ENCODE peak calls at places on chromosomes 3 and 15, in ten cellular contexts. C, Q, K, V, W, N, H, T, U and S are unnamed samples.

GRCh38 chr3:152040319-152040718 is 166.9 kb downstream of the SUCNR1 start:
- DNase-seq in W (no peak), N (no peak), T (no peak), Q (no peak), C (no peak), U (no peak), K (no peak), H (no peak), V (no peak), S (no peak)

GRCh38 chr15:31349233-31350141 is 22.9 kb downstream of the KLF13 start:
- DNase-seq in T (no peak), H (no peak), W (no peak), U (no peak), N (no peak), K (no peak), C (no peak), Q (no peak), V (no peak), S (no peak)

GRCh38 chr3:106343841-106344240 is 475.0 kb upstream of the CBLB start:
- DNase-seq in U (no peak), W (no peak), C (no peak), Q (no peak), K (no peak), N (no peak), V (no peak), T (no peak), H (no peak), S (no peak)

GRCh38 chr3:46934067-46934466 is 42.5 kb downstream of the CCDC12 start:
- DNase-seq in T (peak), H (no peak), C (no peak), V (no peak), Q (no peak), U (no peak), W (no peak), K (no peak), N (no peak), S (no peak)

GRCh38 chr3:140572334-140572733 is 105.5 kb upstream of the TRIM42 start:
- DNase-seq in N (no peak), H (no peak), T (no peak), Q (no peak), K (no peak), U (no peak), V (no peak), C (no peak), W (no peak), S (no peak)

GRCh38 chr15:44102675-44103254 is 92.3 kb downstream of the FRMD5 start:
- DNase-seq in N (peak), C (no peak), Q (no peak), K (no peak), V (no peak), U (no peak), W (peak), T (no peak), H (no peak), S (peak)

GRCh38 chr15:84400820-84401219 is 165.2 kb downstream of the GOLGA6L4 start:
- DNase-seq in N (no peak), H (no peak), W (no peak), U (no peak), Q (peak), T (peak), C (no peak), K (peak), V (no peak), S (no peak)

GRCh38 chr3:15805756-15806266 is 8.0 kb upstream of the ANKRD28 start:
- DNase-seq in V (no peak), Q (no peak), N (no peak), K (no peak), H (peak), C (peak), T (no peak), U (no peak), W (peak), S (no peak)

GRCh38 chr15:75067123-75067854 is 43.9 kb downstream of the PPCDC start:
- DNase-seq in C (peak), Q (no peak), K (no peak), W (peak), H (peak), T (peak), U (no peak), N (no peak), V (no peak), S (no peak)

GRCh38 chr3:184620101-184620798 is 58.7 kb downstream of the EPHB3 start:
- DNase-seq in V (no peak), T (no peak), K (no peak), H (no peak), W (peak), U (no peak), N (no peak), C (peak), Q (no peak), S (no peak)

GRCh38 chr3:46892285-46893145 is 15.0 kb downstream of the PTH1R start:
- DNase-seq in C (peak), K (peak), H (no peak), T (peak), W (peak), N (peak), Q (peak), V (peak), U (no peak), S (no peak)

GRCh38 chr15:52804526-52805081 is 14.5 kb upstream of the ONECUT1 start:
- DNase-seq in U (no peak), Q (no peak), H (no peak), N (no peak), K (no peak), T (no peak), C (no peak), W (no peak), V (no peak), S (no peak)

GRCh38 chr3:100682854-100683760 is 26.2 kb upstream of the TFG start:
- DNase-seq in N (no peak), K (no peak), V (no peak), W (no peak), H (no peak), U (no peak), T (no peak), Q (no peak), C (no peak), S (no peak)

GRCh38 chr3:100366424-100366823 is 31.9 kb downstream of the NIT2 start:
- DNase-seq in Q (no peak), V (no peak), C (no peak), H (no peak), K (no peak), T (no peak), U (no peak), W (no peak), N (no peak), S (no peak)

GRCh38 chr15:38941399-38941953 is 376.9 kb upstream of the RASGRP1 start:
- DNase-seq in T (no peak), Q (no peak), N (no peak), C (no peak), V (no peak), W (peak), U (no peak), K (no peak), H (no peak), S (no peak)

GRCh38 chr3:13378155-13378554 is 42.0 kb downstream of the NUP210 start:
- DNase-seq in C (no peak), H (no peak), W (no peak), K (no peak), Q (no peak), V (no peak), U (no peak), T (no peak), N (no peak), S (no peak)

GRCh38 chr3:194315088-194315964 is 35.8 kb downstream of the CPN2 start:
- DNase-seq in C (peak), V (peak), U (peak), K (peak), N (peak), T (peak), Q (peak), W (peak), H (no peak), S (no peak)

GRCh38 chr15:80743189-80743833 is 35.9 kb upstream of the CEMIP start:
- DNase-seq in K (no peak), V (no peak), Q (no peak), N (no peak), C (no peak), T (no peak), W (peak), H (no peak), U (no peak), S (no peak)

GRCh38 chr3:77038928-77039605 is 832 bp upstream of the ROBO2 start:
- DNase-seq in N (no peak), W (no peak), V (no peak), U (no peak), H (no peak), T (peak), C (peak), Q (no peak), K (no peak), S (no peak)

GRCh38 chr3:47009225-47010049 is 30.0 kb downstream of the NBEAL2 start:
- DNase-seq in K (peak), W (no peak), N (peak), H (no peak), C (no peak), Q (peak), U (peak), T (peak), V (peak), S (peak)

GRCh38 chr3:76487446-76487845 is 552.5 kb upstream of the ROBO2 start:
- DNase-seq in W (peak), K (no peak), N (no peak), U (no peak), Q (no peak), V (no peak), H (no peak), T (no peak), C (no peak), S (no peak)

GRCh38 chr3:50587373-50587772 is 18.1 kb downstream of the HEMK1 start:
- DNase-seq in H (no peak), Q (no peak), K (no peak), T (no peak), C (no peak), N (no peak), V (no peak), U (no peak), W (no peak), S (no peak)

GRCh38 chr15:90751300-90751825 is 34.2 kb downstream of the BLM start:
- DNase-seq in W (no peak), C (no peak), K (no peak), Q (no peak), N (no peak), H (no peak), T (no peak), V (no peak), U (no peak), S (no peak)

GRCh38 chr3:147538034-147538433 is 128.9 kb downstream of the ZIC1 start:
- DNase-seq in C (no peak), K (no peak), V (no peak), Q (no peak), N (no peak), U (no peak), W (no peak), H (no peak), T (no peak), S (no peak)

GRCh38 chr3:50610181-50610971 is 1.2 kb downstream of the CISH start:
- DNase-seq in H (no peak), U (no peak), T (peak), K (peak), N (no peak), Q (no peak), W (no peak), V (no peak), C (peak), S (no peak)

GRCh38 chr15:74838117-74838516 is 4.8 kb downstream of the ULK3 start:
- DNase-seq in Q (no peak), C (no peak), W (no peak), U (no peak), T (no peak), N (no peak), V (no peak), K (no peak), H (no peak), S (no peak)

GRCh38 chr3:72655758-72656157 is 192.5 kb downstream of the SHQ1 start:
- DNase-seq in Q (no peak), W (no peak), C (peak), T (no peak), U (no peak), N (no peak), H (no peak), K (no peak), V (no peak), S (no peak)

GRCh38 chr15:81223346-81223971 is 26.8 kb downstream of the IL16 start:
- DNase-seq in Q (no peak), W (no peak), U (no peak), K (no peak), H (no peak), C (no peak), T (no peak), N (no peak), V (no peak), S (no peak)

GRCh38 chr3:171788546-171789351 is 21.5 kb downstream of the PLD1 start:
- DNase-seq in Q (no peak), K (no peak), N (peak), W (peak), U (no peak), C (peak), V (no peak), T (no peak), H (no peak), S (peak)

GRCh38 chr3:194682651-194683310 is 2.9 kb upstream of the FAM43A start:
- DNase-seq in H (no peak), Q (peak), U (peak), W (peak), N (peak), T (peak), V (peak), C (peak), K (peak), S (no peak)

GRCh38 chr15:48373855-48374421 is 42.7 kb downstream of the DUT start:
- DNase-seq in U (no peak), W (peak), H (no peak), V (no peak), Q (no peak), K (peak), N (no peak), T (no peak), C (peak), S (no peak)

GRCh38 chr15:48371550-48371949 is 40.3 kb downstream of the DUT start:
- DNase-seq in N (no peak), T (no peak), Q (no peak), V (no peak), U (no peak), H (no peak), C (no peak), W (no peak), K (no peak), S (no peak)

GRCh38 chr15:48371961-48372360 is 40.7 kb downstream of the DUT start:
- DNase-seq in U (no peak), T (no peak), V (no peak), K (no peak), H (no peak), Q (no peak), N (no peak), C (no peak), W (no peak), S (no peak)

GRCh38 chr15:48367483-48367882 is 36.3 kb downstream of the DUT start:
- DNase-seq in W (no peak), N (no peak), Q (no peak), T (no peak), C (no peak), U (no peak), K (no peak), V (no peak), H (no peak), S (no peak)

GRCh38 chr15:48370460-48370859 is 39.2 kb downstream of the DUT start:
- DNase-seq in W (peak), N (peak), U (no peak), H (no peak), V (no peak), K (no peak), C (no peak), Q (no peak), T (no peak), S (peak)
- TF ChIP-seq CTCF in W (no peak), N (no peak), U (no peak), H (no peak), V (no peak), K (no peak), C (no peak), Q (no peak), T (no peak), S (no peak)

DNA sequence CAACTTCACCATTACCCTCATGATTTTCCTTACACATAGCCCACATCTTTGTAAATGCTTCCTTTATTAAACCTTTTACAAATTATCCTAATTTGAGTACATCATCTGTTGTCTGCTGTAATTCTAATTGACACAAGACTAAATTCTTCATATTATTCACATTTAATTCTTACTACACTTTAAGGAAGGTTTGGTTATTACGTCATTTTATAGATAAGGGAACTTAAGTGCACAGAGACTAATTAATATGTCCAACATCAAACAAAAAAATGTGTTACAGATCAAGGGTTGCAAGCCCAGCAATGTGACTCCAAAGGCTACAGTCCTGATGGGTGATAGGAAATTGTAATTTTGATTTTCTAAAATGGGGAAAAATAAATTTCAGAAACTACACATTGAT is 289.1 kb upstream of the ZNF385D start:
- DNase-seq in H (no peak), N (no peak), W (no peak), K (no peak), C (no peak), Q (no peak), T (no peak), V (no peak), U (no peak), S (no peak)
- TF ChIP-seq CTCF in H (no peak), N (no peak), W (no peak), K (no peak), C (no peak), Q (no peak), T (no peak), V (no peak), U (no peak), S (no peak)

GRCh38 chr15:85477730-85478129 is 97.3 kb downstream of the AKAP13 start:
- DNase-seq in Q (no peak), N (no peak), H (no peak), K (no peak), T (no peak), C (no peak), U (no peak), W (peak), V (no peak), S (no peak)
- TF ChIP-seq CTCF in Q (no peak), N (no peak), H (no peak), K (no peak), T (no peak), C (no peak), U (no peak), W (peak), V (no peak), S (no peak)

DNA sequence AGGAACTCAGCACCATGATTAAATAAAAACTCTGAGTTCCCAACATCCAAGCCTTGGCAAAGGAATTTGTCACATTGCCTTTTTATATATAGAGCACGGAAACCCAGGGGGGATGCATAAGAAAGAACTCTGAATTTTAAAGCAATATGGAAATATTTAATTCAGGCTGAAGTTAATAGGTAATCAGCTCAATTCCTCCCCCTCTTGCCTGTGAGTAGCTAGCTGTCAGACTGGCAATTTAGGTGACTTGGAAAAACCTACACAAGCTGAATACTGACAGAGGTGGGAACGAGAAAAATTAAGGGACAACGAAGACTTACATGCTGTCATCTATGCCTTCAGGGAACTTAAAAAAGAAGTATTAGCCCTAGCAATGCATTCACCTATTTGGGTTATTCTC is 217.8 kb upstream of the KCNMB2 start:
- DNase-seq in Q (no peak), V (no peak), K (no peak), T (no peak), N (no peak), U (no peak), C (no peak), H (no peak), W (no peak), S (no peak)
- TF ChIP-seq CTCF in Q (no peak), V (no peak), K (no peak), T (no peak), N (no peak), U (no peak), C (no peak), H (no peak), W (no peak), S (no peak)

GRCh38 chr15:64841258-64842098 is at the start of gene PLEKHO2:
- DNase-seq in U (peak), V (peak), Q (peak), H (peak), C (peak), K (peak), W (peak), N (peak), T (peak), S (peak)
- TF ChIP-seq CTCF in U (peak), V (no peak), Q (no peak), H (peak), C (peak), K (peak), W (no peak), N (no peak), T (no peak), S (peak)

GRCh38 chr3:60660026-60660425 is 591.2 kb downstream of the FHIT start:
- DNase-seq in V (no peak), W (no peak), Q (no peak), U (no peak), N (no peak), H (no peak), T (no peak), K (no peak), C (no peak), S (no peak)
- TF ChIP-seq CTCF in V (no peak), W (no peak), Q (no peak), U (no peak), N (no peak), H (no peak), T (no peak), K (no peak), C (no peak), S (no peak)

GRCh38 chr15:88467935-88468528 is 524 bp downstream of the MRPS11 start:
- DNase-seq in T (no peak), H (no peak), U (no peak), Q (no peak), W (no peak), V (no peak), K (no peak), N (no peak), C (peak), S (no peak)
- TF ChIP-seq CTCF in T (no peak), H (peak), U (no peak), Q (no peak), W (peak), V (no peak), K (no peak), N (peak), C (peak), S (peak)

GRCh38 chr15:70763950-70764730 is 782 bp upstream of the UACA start:
- DNase-seq in C (no peak), W (no peak), T (no peak), N (no peak), H (no peak), V (no peak), U (no peak), K (no peak), Q (no peak), S (no peak)

GRCh38 chr15:70762469-70763119 is 764 bp downstream of the UACA start:
- DNase-seq in U (no peak), T (peak), Q (no peak), W (peak), K (peak), C (no peak), V (no peak), N (peak), H (no peak), S (no peak)

GRCh38 chr15:70761046-70761445 is 2.3 kb downstream of the UACA start:
- DNase-seq in C (no peak), N (no peak), Q (no peak), U (no peak), W (peak), K (no peak), T (no peak), V (no peak), H (no peak), S (no peak)

GRCh38 chr15:70761931-70762468 is 1.4 kb downstream of the UACA start:
- DNase-seq in V (no peak), T (no peak), H (no peak), U (no peak), N (no peak), W (peak), Q (no peak), C (no peak), K (no peak), S (no peak)

DNA sequence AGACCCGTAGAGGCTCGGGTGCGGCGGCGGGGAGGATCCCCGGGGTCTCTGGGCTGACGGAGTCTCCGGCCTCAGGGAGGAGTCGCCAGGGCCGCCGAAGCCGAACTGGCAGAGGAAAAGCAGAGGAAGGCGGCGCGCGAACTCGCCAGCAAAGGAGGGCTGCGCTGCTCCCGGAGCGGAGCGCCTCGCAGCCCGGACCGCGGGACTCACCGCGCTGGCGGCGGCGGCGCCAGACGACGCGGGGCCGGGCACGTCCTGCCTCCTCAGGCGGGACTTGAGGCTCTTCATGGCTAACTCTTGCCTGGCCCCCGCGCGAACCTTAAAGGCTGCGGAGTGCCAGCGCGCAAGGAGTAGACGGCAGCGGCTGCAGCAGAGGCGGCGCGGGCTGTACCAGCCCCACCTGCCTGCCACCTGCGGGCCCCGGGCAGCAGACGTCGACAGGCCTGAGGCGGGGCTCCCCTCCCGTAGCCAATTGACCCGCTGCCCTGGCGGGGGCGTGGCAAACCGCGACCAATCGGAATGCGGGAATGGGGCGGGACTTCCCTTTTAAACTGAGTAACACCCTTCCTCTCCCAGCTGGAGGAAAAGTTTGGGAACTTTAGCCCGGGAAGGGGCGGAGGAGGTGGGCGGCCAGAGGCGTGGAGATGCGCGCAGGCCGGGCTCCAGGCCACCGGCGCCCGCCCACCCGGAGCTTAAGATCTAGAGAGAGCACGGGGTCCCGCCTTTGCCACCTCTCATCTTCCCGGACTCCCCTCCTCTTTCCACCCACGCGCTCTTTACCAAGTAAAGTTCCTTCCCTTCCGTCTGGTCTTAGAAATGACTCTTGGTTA is at the start of gene UACA:
- DNase-seq in T (peak), V (peak), Q (peak), C (peak), N (peak), K (peak), H (peak), U (peak), W (peak), S (peak)
- TF ChIP-seq CTCF in T (no peak), V (no peak), Q (no peak), C (no peak), N (no peak), K (peak), H (no peak), U (no peak), W (no peak), S (no peak)